ENCODE peak calls at places on chromosomes 1 and 21, in four cellular contexts. W, F, Q and T are unnamed samples. For H3K9me3, the result is how much of the 10 kb centered on the place peaks cover.

GRCh38 chr1:99397029-99397428 is 132.7 kb downstream of the PLPPR4 start:
- DNase-seq in W (no peak), Q (no peak), F (peak), T (peak)

GRCh38 chr1:153598309-153599172 is 14.4 kb downstream of the S100A16 start:
- DNase-seq in W (no peak), Q (peak), F (peak), T (no peak)

GRCh38 chr1:226404063-226404903 is 3.6 kb downstream of the PARP1 start:
- DNase-seq in W (peak), Q (no peak), F (peak), T (no peak)

GRCh38 chr21:45845790-45846130 is 135.8 kb upstream of the COL6A1 start:
- DNase-seq in Q (no peak), W (no peak), F (no peak), T (no peak)

GRCh38 chr1:159881930-159882839 is 17.8 kb downstream of the CFAP45 start:
- DNase-seq in Q (no peak), F (peak), W (peak), T (no peak)

GRCh38 chr1:204633665-204634064 is 51.9 kb downstream of the LRRN2 start:
- DNase-seq in F (no peak), W (no peak), Q (no peak), T (no peak)

GRCh38 chr1:59107516-59107915 is 189.4 kb upstream of the FGGY start:
- DNase-seq in Q (no peak), F (no peak), W (no peak), T (no peak)

GRCh38 chr1:160662888-160663287 is 16.0 kb upstream of the SLAMF1 start:
- DNase-seq in W (no peak), Q (no peak), F (no peak), T (no peak)

GRCh38 chr21:37917612-37918011 is 1.4 kb upstream of the KCNJ6 start:
- DNase-seq in F (peak), W (no peak), Q (no peak), T (no peak)

GRCh38 chr21:26732442-26733221 is 112.6 kb downstream of the ADAMTS1 start:
- DNase-seq in W (peak), F (peak), Q (peak), T (peak)

GRCh38 chr1:26016944-26017545 is 4.5 kb upstream of the EXTL1 start:
- DNase-seq in F (peak), W (no peak), Q (no peak), T (no peak)
- H2AFZ ChIP-seq in F (peak), W (no peak), Q (no peak), T (no peak)

DNA sequence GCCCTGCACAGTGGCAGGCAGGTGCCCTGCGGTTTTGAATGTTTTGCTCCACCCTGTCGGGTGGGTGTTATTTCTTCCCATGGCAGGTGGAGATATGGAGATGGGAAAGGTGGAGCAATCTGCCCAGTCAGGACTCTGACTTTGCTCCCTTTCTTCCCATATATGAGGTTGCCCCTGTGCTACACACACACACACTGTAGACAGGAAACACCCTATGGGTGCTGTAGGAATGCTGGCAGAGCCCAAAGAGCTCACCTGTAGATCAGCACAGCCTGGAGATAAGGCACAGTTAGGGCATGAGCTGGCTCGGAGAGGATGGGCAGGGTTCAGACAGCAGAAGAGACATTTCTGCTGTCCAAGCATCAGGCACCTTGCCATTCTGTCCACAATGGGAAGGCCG is 246.0 kb upstream of the AJAP1 start:
- DNase-seq in F (no peak), Q (no peak), W (no peak), T (no peak)
- H3K9me3 ChIP-seq in F (under half), Q (under half), W (under half), T (under half)

GRCh38 chr1:182101415-182102041 is 40.0 kb upstream of the ZNF648 start:
- DNase-seq in F (peak), Q (peak), W (peak), T (peak)
- H2AFZ ChIP-seq in F (no peak), Q (no peak), W (no peak), T (no peak)

GRCh38 chr1:239225396-239225795 is 161.0 kb upstream of the CHRM3 start:
- DNase-seq in F (no peak), W (no peak), Q (no peak), T (no peak)
- H3K9me3 ChIP-seq in F (under half), W (half or more), Q (under half), T (under half)

GRCh38 chr21:36080386-36080785 is 10.6 kb downstream of the CBR1 start:
- DNase-seq in Q (no peak), F (no peak), W (no peak), T (no peak)

GRCh38 chr21:36076878-36077658 is 7.2 kb downstream of the CBR1 start:
- DNase-seq in F (no peak), Q (no peak), W (no peak), T (no peak)

GRCh38 chr21:36079671-36080070 is 9.8 kb downstream of the CBR1 start:
- DNase-seq in W (no peak), Q (no peak), F (no peak), T (no peak)

GRCh38 chr21:36077758-36078157 is 7.9 kb downstream of the CBR1 start:
- DNase-seq in W (no peak), F (no peak), Q (no peak), T (no peak)

GRCh38 chr21:36079010-36079649 is 9.3 kb downstream of the CBR1 start:
- DNase-seq in Q (no peak), W (no peak), F (no peak), T (no peak)
- H2AFZ ChIP-seq in Q (no peak), W (peak), F (no peak), T (no peak)

GRCh38 chr1:2952992-2953391 is 68.3 kb upstream of the ACTRT2 start:
- DNase-seq in Q (no peak), W (no peak), F (no peak), T (no peak)

GRCh38 chr1:2953688-2954285 is 67.5 kb upstream of the ACTRT2 start:
- DNase-seq in Q (no peak), F (no peak), W (no peak), T (no peak)

GRCh38 chr1:2956571-2956970 is 64.7 kb upstream of the ACTRT2 start:
- DNase-seq in Q (no peak), W (no peak), F (no peak), T (no peak)

GRCh38 chr1:2957329-2957728 is 63.9 kb upstream of the ACTRT2 start:
- DNase-seq in F (no peak), W (no peak), Q (no peak), T (no peak)

GRCh38 chr1:2955652-2956051 is 65.6 kb upstream of the ACTRT2 start:
- DNase-seq in W (no peak), Q (no peak), F (no peak), T (no peak)
- H3K9me3 ChIP-seq in W (under half), Q (half or more), F (under half), T (under half)

DNA sequence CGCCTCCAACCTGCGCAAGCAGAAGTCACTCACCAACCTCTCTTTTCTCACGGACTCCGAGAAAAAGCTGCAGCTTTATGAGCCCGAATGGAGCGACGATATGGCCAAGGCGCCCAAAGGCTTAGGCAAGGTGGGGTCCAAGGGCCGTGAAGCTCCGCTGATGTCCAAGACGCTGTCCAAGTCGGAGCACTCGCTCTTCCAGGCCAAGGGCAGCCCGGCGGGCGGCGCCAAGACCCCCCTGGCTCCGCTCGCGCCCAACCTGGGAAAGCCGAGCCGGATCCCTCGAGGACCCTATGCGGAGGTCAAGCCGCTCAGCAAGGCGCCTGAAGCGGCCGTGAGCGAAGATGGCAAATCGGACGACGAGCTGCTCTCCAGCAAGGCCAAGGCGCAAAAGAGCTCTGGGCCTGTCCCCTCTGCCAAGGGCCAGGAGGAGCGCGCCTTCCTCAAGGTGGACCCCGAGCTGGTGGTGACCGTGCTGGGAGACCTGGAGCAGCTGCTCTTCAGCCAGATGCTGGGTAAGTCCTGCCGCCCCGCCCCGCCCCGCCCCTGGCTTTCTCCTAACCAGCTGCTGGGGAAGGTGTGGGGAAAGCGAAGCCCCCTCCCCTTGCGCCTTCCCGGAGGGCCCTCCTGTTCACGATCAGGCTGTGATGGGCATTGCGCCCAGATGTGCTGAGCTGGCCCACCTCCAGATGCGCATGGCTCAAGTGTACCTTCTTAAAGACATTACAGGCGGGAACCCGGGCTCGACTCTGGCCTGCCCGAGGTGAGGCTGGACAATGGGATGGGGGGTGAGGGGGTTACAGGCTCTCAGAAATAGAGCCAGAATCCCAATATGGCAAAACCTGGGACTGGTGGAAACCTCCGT is 110.2 kb downstream of the NAV1 start:
- DNase-seq in F (no peak), W (no peak), Q (no peak), T (peak)
- H2AFZ ChIP-seq in F (no peak), W (no peak), Q (no peak), T (no peak)

GRCh38 chr1:227559926-227560325 is 3.4 kb upstream of the ZNF678 start:
- DNase-seq in F (no peak), Q (no peak), W (no peak), T (no peak)

GRCh38 chr1:227559499-227559898 is 3.9 kb upstream of the ZNF678 start:
- DNase-seq in F (no peak), W (no peak), Q (no peak), T (no peak)

GRCh38 chr1:227558807-227559186 is 4.6 kb upstream of the ZNF678 start:
- DNase-seq in Q (no peak), W (no peak), F (no peak), T (no peak)

GRCh38 chr1:227557962-227558806 is 5.2 kb upstream of the ZNF678 start:
- DNase-seq in F (no peak), W (no peak), Q (no peak), T (no peak)

GRCh38 chr1:227556288-227556687 is 7.1 kb upstream of the ZNF678 start:
- DNase-seq in F (no peak), Q (no peak), W (no peak), T (no peak)
- H3K9me3 ChIP-seq in F (under half), Q (under half), W (under half), T (under half)

GRCh38 chr1:91594383-91595065 is 93.9 kb downstream of the CDC7 start:
- DNase-seq in F (no peak), Q (no peak), W (no peak), T (no peak)

GRCh38 chr1:91589438-91589837 is 88.8 kb downstream of the CDC7 start:
- DNase-seq in Q (no peak), W (no peak), F (no peak), T (no peak)

GRCh38 chr1:91596474-91596873 is 95.8 kb downstream of the CDC7 start:
- DNase-seq in F (no peak), Q (no peak), W (no peak), T (no peak)

GRCh38 chr1:91591175-91591968 is 90.7 kb downstream of the CDC7 start:
- DNase-seq in W (no peak), F (no peak), Q (no peak), T (peak)

DNA sequence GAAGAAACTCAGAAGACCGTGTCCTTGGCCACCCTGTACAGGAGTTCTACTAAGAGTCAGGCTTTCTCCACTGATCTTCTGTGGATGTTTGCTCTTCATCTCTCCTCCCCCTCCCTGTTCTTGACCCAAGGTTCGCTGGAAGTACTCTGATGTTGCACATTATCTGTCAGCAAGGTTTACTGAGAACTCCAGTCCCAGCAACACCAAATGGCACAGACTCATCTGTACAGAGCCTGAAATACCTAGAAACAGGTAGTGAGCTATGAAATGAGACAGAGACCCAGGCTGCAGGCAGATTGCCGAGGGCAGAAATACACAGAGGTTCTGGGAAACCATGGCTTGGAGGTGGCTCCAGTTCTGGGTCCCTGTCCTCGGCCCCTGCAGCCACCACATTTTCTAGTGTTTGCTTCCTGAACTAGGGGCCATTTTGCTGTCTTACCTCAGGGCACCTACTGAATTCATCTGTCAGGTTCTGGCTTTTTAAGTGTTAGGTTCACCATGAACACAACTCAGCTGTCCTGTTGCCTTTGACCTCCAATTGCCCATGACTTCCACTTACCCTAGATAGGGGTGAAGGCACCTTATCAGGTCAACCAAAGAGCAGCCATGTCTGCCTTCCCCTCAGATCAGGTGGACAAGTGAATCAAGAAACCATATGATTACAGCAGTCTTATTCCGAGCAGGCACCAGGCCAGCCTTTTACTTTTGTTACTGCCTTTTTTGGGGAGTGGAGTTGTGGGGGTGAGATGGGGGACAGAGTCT is 92.2 kb downstream of the CDC7 start:
- DNase-seq in W (no peak), Q (no peak), F (no peak), T (no peak)
- H2AFZ ChIP-seq in W (no peak), Q (no peak), F (no peak), T (no peak)